ENCODE peak calls at places on chromosomes 4 and X, in six cellular contexts. U is pancreas; O is AG04450; R is OCI-LY7; T is PC-3; F is CD8-positive, alpha-beta memory T cell. S is an unnamed sample. For H3K9me3, the result is how much of the 10 kb centered on the place peaks cover.

GRCh38 chr4:143252478-143252877 is 67.8 kb downstream of the USP38 start:
- DNase-seq in T (peak), R (no peak), F (no peak), O (no peak), U (no peak), S (no peak)

GRCh38 chr4:87066403-87067119 is 131.8 kb downstream of the AFF1 start:
- DNase-seq in T (no peak), F (no peak), R (no peak), U (no peak), O (no peak), S (no peak)

GRCh38 chrX:150291014-150291413 is 72.1 kb upstream of the MAMLD1 start:
- DNase-seq in O (no peak), R (no peak), T (peak), F (no peak), U (no peak), S (no peak)

GRCh38 chrX:26253526-26253925 is 37.6 kb downstream of the MAGEB5 start:
- DNase-seq in T (no peak), O (no peak), F (no peak), R (no peak), U (no peak), S (no peak)

GRCh38 chr4:23368081-23368697 is 521.7 kb downstream of the PPARGC1A start:
- DNase-seq in T (peak), F (no peak), U (no peak), O (no peak), R (no peak), S (no peak)

GRCh38 chrX:85963736-85964135 is 83.6 kb downstream of the CHM start:
- DNase-seq in R (no peak), U (no peak), T (peak), F (no peak), O (peak), S (no peak)

GRCh38 chrX:48306175-48306574 is 50.3 kb downstream of the SSX3 start:
- DNase-seq in U (no peak), T (no peak), F (no peak), R (no peak), O (no peak), S (no peak)

GRCh38 chr4:182010876-182011275 is 232.3 kb upstream of the TENM3 start:
- DNase-seq in U (no peak), F (no peak), R (no peak), T (no peak), O (peak), S (no peak)

GRCh38 chr4:142660728-142661127 is 185.4 kb downstream of the INPP4B start:
- DNase-seq in R (no peak), F (no peak), U (no peak), T (no peak), O (no peak), S (no peak)

GRCh38 chr4:81164126-81164525 is 50.9 kb downstream of the PRKG2 start:
- DNase-seq in O (no peak), U (no peak), F (no peak), R (no peak), T (no peak), S (no peak)
- H3K27ac ChIP-seq in O (no peak), U (no peak), F (no peak), R (no peak), T (peak), S (no peak)

GRCh38 chr4:37002625-37003024 is 241.9 kb upstream of the NWD2 start:
- DNase-seq in R (no peak), U (no peak), F (no peak), O (no peak), T (no peak), S (no peak)

GRCh38 chr4:37008199-37008598 is 236.3 kb upstream of the NWD2 start:
- DNase-seq in F (no peak), R (peak), O (no peak), U (no peak), T (peak), S (no peak)
- H3K9me3 ChIP-seq in F (under half), R (under half), O (under half), U (under half), T (under half), S (under half)

GRCh38 chrX:56728752-56729151 is 291 bp upstream of the NBDY start:
- DNase-seq in U (no peak), R (peak), O (no peak), F (peak), T (peak), S (no peak)
- H3K4me3 ChIP-seq in U (no peak), R (peak), O (peak), F (no peak), T (peak), S (peak)

GRCh38 chrX:128365523-128365922 is 313.3 kb upstream of the ACTRT1 start:
- DNase-seq in O (no peak), T (no peak), U (no peak), F (no peak), R (no peak), S (no peak)
- H3K27ac ChIP-seq in O (no peak), T (no peak), U (no peak), F (no peak), R (no peak), S (no peak)

GRCh38 chrX:49850028-49850427 is 20.9 kb downstream of the PAGE4 start:
- DNase-seq in T (no peak), F (no peak), O (no peak), R (no peak), U (no peak), S (no peak)
- H3K9me3 ChIP-seq in T (under half), F (under half), O (under half), R (under half), U (under half), S (under half)

GRCh38 chrX:9786839-9787635 is 808 bp downstream of the SHROOM2 start:
- DNase-seq in U (peak), T (peak), F (no peak), O (no peak), R (no peak), S (no peak)
- H3K4me3 ChIP-seq in U (peak), T (peak), F (no peak), O (peak), R (no peak), S (no peak)

DNA sequence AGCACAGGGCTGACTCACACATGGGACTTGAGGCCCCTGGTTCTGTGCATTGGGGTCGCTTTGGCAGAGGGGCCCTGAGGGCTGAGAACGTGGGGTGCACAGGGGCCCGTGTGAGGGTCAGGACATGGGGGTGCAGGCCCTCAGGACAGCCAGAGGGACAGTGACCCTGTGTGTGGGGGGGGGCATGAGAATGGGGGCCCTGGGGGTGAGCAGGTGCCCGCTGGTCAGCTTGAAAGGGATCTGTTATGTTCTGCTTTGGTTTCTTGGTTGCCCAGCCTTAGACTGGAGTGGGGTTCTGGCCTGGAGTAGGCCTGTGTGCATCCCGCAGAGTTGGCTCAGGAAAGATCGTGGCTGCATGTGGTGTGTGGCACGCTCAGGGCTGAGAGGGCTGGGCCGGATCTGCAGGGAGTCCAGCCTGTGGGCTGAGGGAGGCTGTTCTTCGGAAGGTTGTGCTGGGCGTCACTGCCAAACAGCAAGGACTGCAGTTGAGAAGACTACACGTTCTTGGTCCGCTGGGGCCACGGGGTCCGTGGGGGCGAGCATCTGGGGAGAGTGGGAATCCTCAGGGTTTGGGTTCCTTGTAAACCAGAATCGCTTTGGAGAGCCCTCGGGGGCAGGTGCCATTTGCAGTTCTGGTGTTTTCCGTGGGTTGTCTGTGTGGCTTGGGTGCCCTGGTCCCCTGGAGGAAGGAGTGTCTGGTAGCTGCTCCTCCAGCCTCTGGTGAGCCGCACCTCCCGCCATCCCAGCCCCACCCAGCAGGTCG is 15.2 kb upstream of the UVSSA start:
- DNase-seq in O (no peak), T (no peak), U (peak), F (peak), R (no peak), S (no peak)
- H3K27ac ChIP-seq in O (no peak), T (no peak), U (no peak), F (no peak), R (no peak), S (no peak)

GRCh38 chrX:146409528-146409927 is 400.0 kb upstream of the CXorf51B start:
- DNase-seq in T (no peak), F (no peak), U (no peak), R (no peak), O (no peak), S (no peak)
- H3K9me3 ChIP-seq in T (under half), F (under half), U (under half), R (under half), O (under half), S (under half)

GRCh38 chr4:79906996-79907395 is 166.0 kb downstream of the ANTXR2 start:
- DNase-seq in O (no peak), U (no peak), F (no peak), R (no peak), T (no peak), S (no peak)

GRCh38 chr4:79906306-79906705 is 166.7 kb downstream of the ANTXR2 start:
- DNase-seq in R (no peak), O (no peak), F (no peak), U (no peak), T (no peak), S (no peak)
- H3K4me3 ChIP-seq in R (no peak), O (no peak), F (no peak), U (no peak), T (no peak), S (no peak)